ENCODE peak calls at places on chromosomes 5 and 9, in five cellular contexts. Y is astrocyte of the spinal cord, V is A549, K is progenitor cell of endocrine pancreas, U is GM13977. R is an unnamed sample.

GRCh38 chr5:93850311-93850710 is 108.9 kb upstream of the POU5F2 start:
- DNase-seq in Y (no peak), V (peak; percentile 3), K (no peak), U (no peak), R (no peak)

GRCh38 chr5:42900734-42901133 is 89.0 kb upstream of the SELENOP start:
- DNase-seq in Y (no peak), V (no peak), K (no peak), U (no peak), R (no peak)

GRCh38 chr9:111805262-111805661 is 10.5 kb upstream of the SHOC1 start:
- DNase-seq in Y (no peak), V (no peak), K (no peak), U (no peak), R (no peak)

GRCh38 chr5:30384171-30384570 is 809.3 kb upstream of the CDH6 start:
- DNase-seq in Y (no peak), V (no peak), K (no peak), U (no peak), R (no peak)

GRCh38 chr5:123035950-123036390 is 555 bp downstream of the PPIC start:
- DNase-seq in Y (peak; percentile 49), V (peak; percentile 70), K (peak; percentile 41), U (peak; percentile 41), R (no peak)

GRCh38 chr9:91896096-91896495 is 53.9 kb downstream of the ROR2 start:
- DNase-seq in Y (no peak), V (no peak), K (no peak), U (no peak), R (no peak)

GRCh38 chr9:109250311-109250741 is 70.5 kb downstream of the EPB41L4B start:
- DNase-seq in Y (no peak), V (no peak), K (no peak), U (no peak), R (no peak)

GRCh38 chr5:123696948-123697347 is 185.0 kb downstream of the CSNK1G3 start:
- DNase-seq in Y (no peak), V (peak; percentile 20), K (no peak), U (no peak), R (no peak)

GRCh38 chr9:34384368-34385165 is 7.9 kb upstream of the MYORG start:
- DNase-seq in Y (no peak), V (no peak), K (no peak), U (no peak), R (no peak)

GRCh38 chr5:23257656-23258055 is 249.8 kb upstream of the PRDM9 start:
- DNase-seq in Y (no peak), V (no peak), K (no peak), U (no peak), R (no peak)

GRCh38 chr5:17808566-17808965 is 174.3 kb downstream of the TAF11L14 start:
- DNase-seq in Y (no peak), V (no peak), K (no peak), U (no peak), R (no peak)

GRCh38 chr9:34558911-34559615 is 30.5 kb downstream of the CNTFR start:
- DNase-seq in Y (no peak), V (no peak), K (no peak), U (no peak), R (no peak)

GRCh38 chr5:93296338-93296737 is 284.7 kb downstream of the NR2F1-AS1 start:
- DNase-seq in Y (no peak), V (no peak), K (no peak), U (no peak), R (no peak)

GRCh38 chr9:2874001-2874750 is 30.3 kb upstream of the PUM3 start:
- DNase-seq in Y (peak; percentile 22), V (no peak), K (no peak), U (no peak), R (no peak)

GRCh38 chr5:176379881-176380280 is 8.5 kb downstream of the NOP16 start:
- DNase-seq in Y (no peak), V (no peak), K (no peak), U (peak; percentile 49), R (no peak)

GRCh38 chr5:113190347-113190746 is 213.7 kb downstream of the DCP2 start:
- DNase-seq in Y (no peak), V (no peak), K (no peak), U (no peak), R (no peak)

GRCh38 chr9:98522487-98522886 is 186.2 kb downstream of the GABBR2 start:
- DNase-seq in Y (no peak), V (no peak), K (no peak), U (no peak), R (no peak)

GRCh38 chr5:90293931-90294330 is 115.6 kb downstream of the CETN3 start:
- DNase-seq in Y (peak; percentile 92), V (peak; percentile 40), K (no peak), U (no peak), R (no peak)

GRCh38 chr9:4796988-4797956 is 4.5 kb downstream of the RCL1 start:
- DNase-seq in Y (peak; percentile 40), V (peak; percentile 53), K (no peak), U (no peak), R (peak; percentile 18)

GRCh38 chr5:139473105-139473504 is 2.3 kb downstream of the SMIM33 start:
- DNase-seq in Y (peak; percentile 35), V (no peak), K (no peak), U (no peak), R (no peak)

GRCh38 chr5:119368238-119368630 is 12.4 kb downstream of the TNFAIP8 start:
- DNase-seq in Y (no peak), V (no peak), K (no peak), U (no peak), R (peak; percentile 85)

GRCh38 chr9:5626727-5627634 is 1.9 kb upstream of the RIC1 start:
- DNase-seq in Y (peak; percentile 83), V (peak; percentile 17), K (no peak), U (peak; percentile 80), R (peak; percentile 74)

GRCh38 chr9:89362647-89363310 is 44.5 kb downstream of the SECISBP2 start:
- DNase-seq in Y (no peak), V (no peak), K (no peak), U (no peak), R (no peak)

GRCh38 chr9:124202447-124202971 is 55.2 kb upstream of the NEK6 start:
- DNase-seq in Y (no peak), V (no peak), K (no peak), U (peak; percentile 69), R (peak; percentile 98)

GRCh38 chr5:140242890-140243585 is 59.9 kb downstream of the PFDN1 start:
- DNase-seq in Y (no peak), V (no peak), K (no peak), U (no peak), R (no peak)

GRCh38 chr5:80037366-80037765 is 2.2 kb downstream of the THBS4 start:
- DNase-seq in Y (no peak), V (no peak), K (no peak), U (no peak), R (no peak)

GRCh38 chr5:78002690-78003089 is 226.6 kb upstream of the TBCA start:
- DNase-seq in Y (no peak), V (no peak), K (no peak), U (no peak), R (no peak)

GRCh38 chr9:94717656-94718225 is 8.8 kb upstream of the AOPEP start:
- DNase-seq in Y (no peak), V (no peak), K (no peak), U (no peak), R (no peak)

GRCh38 chr9:114898741-114899140 is 31.6 kb downstream of the TNFSF8 start:
- DNase-seq in Y (no peak), V (no peak), K (no peak), U (no peak), R (peak; percentile 87)

GRCh38 chr5:180090098-180090768 is 18.7 kb upstream of the RNF130 start:
- DNase-seq in Y (peak; percentile 56), V (peak; percentile 79), K (peak; percentile 85), U (peak; percentile 66), R (peak; percentile 86)

GRCh38 chr5:181059297-181060230 is 19.5 kb downstream of the BTNL9 start:
- DNase-seq in Y (no peak), V (no peak), K (no peak), U (no peak), R (no peak)

GRCh38 chr9:81814794-81815464 is 113.3 kb upstream of the SPATA31D4 start:
- DNase-seq in Y (no peak), V (no peak), K (no peak), U (no peak), R (no peak)

GRCh38 chr5:139693676-139694364 is 45.7 kb downstream of the CXXC5 start:
- DNase-seq in Y (no peak), V (no peak), K (no peak), U (no peak), R (no peak)

GRCh38 chr9:82021198-82021597 is 32.6 kb downstream of the SPATA31D1 start:
- DNase-seq in Y (peak; percentile 96), V (peak; percentile 77), K (no peak), U (no peak), R (no peak)

DNA sequence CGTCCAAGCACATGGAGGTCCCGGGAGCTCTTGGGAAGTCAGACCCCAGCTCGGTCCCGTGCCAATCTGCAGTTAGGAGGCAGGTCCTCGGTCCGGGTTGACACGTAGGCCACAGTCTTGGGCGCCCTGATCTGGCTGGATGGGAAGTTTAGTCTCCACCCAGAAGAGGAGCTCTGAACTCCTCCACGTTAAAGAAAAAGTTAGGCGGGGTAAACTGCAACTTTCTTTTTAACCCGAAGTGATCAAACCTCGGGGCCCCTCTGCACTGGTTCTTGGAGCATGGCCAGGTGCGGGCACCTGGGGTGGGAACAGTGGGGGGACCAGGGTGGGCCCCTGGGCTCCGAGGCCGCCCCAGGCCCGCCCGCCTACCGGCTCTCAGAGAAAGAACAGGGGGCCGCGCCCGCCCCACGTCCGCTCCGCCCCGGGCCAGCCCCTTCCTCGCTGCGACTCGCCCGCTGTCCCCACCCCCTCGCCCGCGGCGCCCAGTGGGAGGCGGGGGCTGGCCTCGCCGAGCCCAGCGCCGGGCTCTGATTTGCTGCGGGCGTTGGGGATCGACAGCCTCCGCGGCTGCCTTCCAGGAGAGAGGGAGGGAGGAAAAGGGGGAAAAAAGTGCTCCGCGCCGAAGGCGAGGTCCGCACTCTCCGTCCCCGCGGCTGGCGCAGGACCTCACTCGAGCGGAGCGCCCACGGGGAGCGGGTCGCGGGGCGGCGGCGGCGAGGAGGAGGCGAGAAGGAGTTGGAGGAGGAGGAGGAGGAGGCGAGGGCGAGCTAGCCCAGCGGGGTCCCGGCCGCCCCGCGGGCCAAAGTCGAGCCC is at the start of gene COL5A1:
- DNase-seq in Y (peak; percentile 95), V (peak; percentile 84), K (peak; percentile 83), U (peak; percentile 67), R (peak; percentile 33)
- TF ChIP-seq CTCF in Y (no peak), V (no peak), K (peak; percentile 14), U (no peak), R (no peak)

GRCh38 chr9:122268041-122268814 is 3.5 kb downstream of the MRRF start:
- DNase-seq in Y (no peak), V (no peak), K (no peak), U (no peak), R (no peak)
- TF ChIP-seq CTCF in Y (no peak), V (no peak), K (no peak), U (no peak), R (no peak)

GRCh38 chr5:61139094-61139873 is 23.0 kb downstream of the SMIM15 start:
- DNase-seq in Y (no peak), V (peak; percentile 28), K (no peak), U (no peak), R (peak; percentile 2)
- TF ChIP-seq CTCF in Y (peak; percentile 54), V (peak; percentile 27), K (no peak), U (peak; percentile 13), R (no peak)

GRCh38 chr9:133506653-133507038 is 18.1 kb downstream of the MYMK start:
- DNase-seq in Y (peak; percentile 54), V (peak; percentile 31), K (no peak), U (no peak), R (no peak)
- TF ChIP-seq CTCF in Y (no peak), V (no peak), K (no peak), U (no peak), R (no peak)

GRCh38 chr9:121989010-121989409 is 104.1 kb downstream of the TTLL11 start:
- DNase-seq in Y (peak; percentile 52), V (peak; percentile 33), K (no peak), U (no peak), R (no peak)
- TF ChIP-seq CTCF in Y (peak; percentile 72), V (peak; percentile 32), K (peak; percentile 45), U (no peak), R (no peak)